ENCODE peak calls at places on chromosomes 12 and 14, in six cellular contexts. One of them, this sample, is unnamed.

GRCh38 chr12:12922978-12923377 is 29.0 kb downstream of the GPRC5D start:
- DNase-seq in stimulated activated naive B cell treated with anti-CD40 and anti-IgM and Interleukin-4, amounts not matched to agents 10 μg/mL and 1 μg/mL and 100 μg/mL, for 72 hours: no peak
- DNase-seq in left lung: no peak
- DNase-seq in ELR: no peak
- DNase-seq in lung microvascular endothelial cell: no peak
- DNase-seq in NCI-H2107: no peak
- DNase-seq in this sample: no peak

GRCh38 chr12:67784831-67785230 is 136.3 kb downstream of the DYRK2 start:
- DNase-seq in stimulated activated naive B cell treated with anti-CD40 and anti-IgM and Interleukin-4, amounts not matched to agents 10 μg/mL and 1 μg/mL and 100 μg/mL, for 72 hours: no peak
- DNase-seq in left lung: no peak
- DNase-seq in ELR: no peak
- DNase-seq in lung microvascular endothelial cell: no peak
- DNase-seq in NCI-H2107: no peak
- DNase-seq in this sample: no peak

GRCh38 chr14:54568821-54569591 is 2.1 kb downstream of the SAMD4A start:
- DNase-seq in stimulated activated naive B cell treated with anti-CD40 and anti-IgM and Interleukin-4, amounts not matched to agents 10 μg/mL and 1 μg/mL and 100 μg/mL, for 72 hours: no peak
- DNase-seq in left lung: no peak
- DNase-seq in ELR: peak
- DNase-seq in lung microvascular endothelial cell: peak
- DNase-seq in NCI-H2107: no peak
- DNase-seq in this sample: no peak

GRCh38 chr14:91349481-91350074 is 68.0 kb downstream of the CCDC88C start:
- DNase-seq in stimulated activated naive B cell treated with anti-CD40 and anti-IgM and Interleukin-4, amounts not matched to agents 10 μg/mL and 1 μg/mL and 100 μg/mL, for 72 hours: peak
- DNase-seq in left lung: no peak
- DNase-seq in ELR: no peak
- DNase-seq in lung microvascular endothelial cell: no peak
- DNase-seq in NCI-H2107: no peak
- DNase-seq in this sample: no peak

GRCh38 chr12:6430124-6430989 is 14.4 kb upstream of the CD27 start:
- DNase-seq in stimulated activated naive B cell treated with anti-CD40 and anti-IgM and Interleukin-4, amounts not matched to agents 10 μg/mL and 1 μg/mL and 100 μg/mL, for 72 hours: no peak
- DNase-seq in left lung: peak
- DNase-seq in ELR: peak
- DNase-seq in lung microvascular endothelial cell: peak
- DNase-seq in NCI-H2107: no peak
- DNase-seq in this sample: no peak

GRCh38 chr12:62632521-62632920 is 165.9 kb downstream of the MON2 start:
- DNase-seq in stimulated activated naive B cell treated with anti-CD40 and anti-IgM and Interleukin-4, amounts not matched to agents 10 μg/mL and 1 μg/mL and 100 μg/mL, for 72 hours: peak
- DNase-seq in left lung: peak
- DNase-seq in ELR: peak
- DNase-seq in lung microvascular endothelial cell: peak
- DNase-seq in NCI-H2107: no peak
- DNase-seq in this sample: no peak

GRCh38 chr12:19799886-19800602 is 360.8 kb downstream of the AEBP2 start:
- DNase-seq in stimulated activated naive B cell treated with anti-CD40 and anti-IgM and Interleukin-4, amounts not matched to agents 10 μg/mL and 1 μg/mL and 100 μg/mL, for 72 hours: no peak
- DNase-seq in left lung: no peak
- DNase-seq in ELR: no peak
- DNase-seq in lung microvascular endothelial cell: peak
- DNase-seq in NCI-H2107: no peak
- DNase-seq in this sample: no peak

GRCh38 chr12:114698566-114699163 is 14.7 kb upstream of the TBX3 start:
- DNase-seq in stimulated activated naive B cell treated with anti-CD40 and anti-IgM and Interleukin-4, amounts not matched to agents 10 μg/mL and 1 μg/mL and 100 μg/mL, for 72 hours: no peak
- DNase-seq in left lung: no peak
- DNase-seq in ELR: no peak
- DNase-seq in lung microvascular endothelial cell: no peak
- DNase-seq in NCI-H2107: no peak
- DNase-seq in this sample: no peak

GRCh38 chr14:51780006-51780692 is 80.3 kb upstream of the GNG2 start:
- DNase-seq in stimulated activated naive B cell treated with anti-CD40 and anti-IgM and Interleukin-4, amounts not matched to agents 10 μg/mL and 1 μg/mL and 100 μg/mL, for 72 hours: peak
- DNase-seq in left lung: peak
- DNase-seq in ELR: peak
- DNase-seq in lung microvascular endothelial cell: peak
- DNase-seq in NCI-H2107: peak
- DNase-seq in this sample: no peak

GRCh38 chr12:78232756-78233155 is 402.1 kb downstream of the NAV3 start:
- DNase-seq in stimulated activated naive B cell treated with anti-CD40 and anti-IgM and Interleukin-4, amounts not matched to agents 10 μg/mL and 1 μg/mL and 100 μg/mL, for 72 hours: no peak
- DNase-seq in left lung: no peak
- DNase-seq in ELR: no peak
- DNase-seq in lung microvascular endothelial cell: no peak
- DNase-seq in NCI-H2107: no peak
- DNase-seq in this sample: no peak

GRCh38 chr12:6635856-6636521 is at the start of gene LPAR5:
- DNase-seq in stimulated activated naive B cell treated with anti-CD40 and anti-IgM and Interleukin-4, amounts not matched to agents 10 μg/mL and 1 μg/mL and 100 μg/mL, for 72 hours: peak
- DNase-seq in left lung: peak
- DNase-seq in ELR: peak
- DNase-seq in lung microvascular endothelial cell: peak
- DNase-seq in NCI-H2107: no peak
- DNase-seq in this sample: no peak

GRCh38 chr12:26499979-26500640 is 304.7 kb downstream of the SSPN start:
- DNase-seq in stimulated activated naive B cell treated with anti-CD40 and anti-IgM and Interleukin-4, amounts not matched to agents 10 μg/mL and 1 μg/mL and 100 μg/mL, for 72 hours: no peak
- DNase-seq in left lung: no peak
- DNase-seq in ELR: no peak
- DNase-seq in lung microvascular endothelial cell: no peak
- DNase-seq in NCI-H2107: no peak
- DNase-seq in this sample: no peak

GRCh38 chr14:34628681-34629135 is 1.2 kb downstream of the SNX6 start:
- DNase-seq in stimulated activated naive B cell treated with anti-CD40 and anti-IgM and Interleukin-4, amounts not matched to agents 10 μg/mL and 1 μg/mL and 100 μg/mL, for 72 hours: no peak
- DNase-seq in left lung: no peak
- DNase-seq in ELR: no peak
- DNase-seq in lung microvascular endothelial cell: peak
- DNase-seq in NCI-H2107: no peak
- DNase-seq in this sample: no peak

GRCh38 chr12:118355838-118356237 is 16.9 kb downstream of the TAOK3 start:
- DNase-seq in stimulated activated naive B cell treated with anti-CD40 and anti-IgM and Interleukin-4, amounts not matched to agents 10 μg/mL and 1 μg/mL and 100 μg/mL, for 72 hours: no peak
- DNase-seq in left lung: no peak
- DNase-seq in ELR: no peak
- DNase-seq in lung microvascular endothelial cell: peak
- DNase-seq in NCI-H2107: no peak
- DNase-seq in this sample: no peak

This sample was measured in NT2/D1.